ENCODE peak calls at places on chromosomes 13 and 19, in four cellular contexts. P, D, B and Q are unnamed samples. For H3K27me3, the result is how much of the 10 kb centered on the place peaks cover.

GRCh38 chr13:39874331-39875055 is 219.0 kb downstream of the COG6 start:
- DNase-seq in B (no peak), P (no peak), D (no peak), Q (no peak)

GRCh38 chr19:33374406-33374703 is 846 bp downstream of the CEBPG start:
- DNase-seq in B (no peak), P (no peak), D (peak), Q (no peak)

GRCh38 chr19:2607712-2608601 is 94.5 kb downstream of the GNG7 start:
- DNase-seq in D (no peak), P (no peak), B (no peak), Q (no peak)

GRCh38 chr13:56718791-56719190 is 421.9 kb upstream of the PRR20A start:
- DNase-seq in P (no peak), B (no peak), D (no peak), Q (no peak)

GRCh38 chr19:30679789-30680188 is 307.6 kb downstream of the ZNF536 start:
- DNase-seq in D (no peak), P (no peak), B (no peak), Q (no peak)

GRCh38 chr19:1474011-1474764 is 4.8 kb downstream of the C19orf25 start:
- DNase-seq in D (no peak), B (peak), P (no peak), Q (no peak)

GRCh38 chr13:78736142-78736541 is 77.2 kb upstream of the OBI1 start:
- DNase-seq in P (no peak), D (no peak), B (no peak), Q (no peak)

GRCh38 chr19:14434543-14435319 is 1.6 kb downstream of the PKN1 start:
- DNase-seq in P (no peak), D (no peak), B (peak), Q (no peak)

GRCh38 chr13:39462456-39462855 is 140.5 kb downstream of the LHFPL6 start:
- DNase-seq in P (no peak), B (no peak), D (peak), Q (no peak)

GRCh38 chr19:49461656-49462055 is 8.6 kb downstream of the ALDH16A1 start:
- DNase-seq in B (no peak), D (no peak), P (no peak), Q (no peak)

GRCh38 chr19:15296353-15296752 is 36.0 kb downstream of the BRD4 start:
- DNase-seq in B (peak), D (peak), P (no peak), Q (no peak)

GRCh38 chr13:63492604-63493003 is 2077.0 kb upstream of the PCDH20 start:
- DNase-seq in P (no peak), B (no peak), D (no peak), Q (no peak)

GRCh38 chr13:19910336-19911072 is 47.1 kb upstream of the ZMYM5 start:
- DNase-seq in P (no peak), B (no peak), D (no peak), Q (no peak)

GRCh38 chr13:111281751-111282311 is 38.6 kb upstream of the TEX29 start:
- DNase-seq in D (no peak), B (no peak), P (no peak), Q (no peak)

GRCh38 chr19:18203408-18203862 is 407 bp downstream of the RAB3A start:
- DNase-seq in D (no peak), B (peak), P (no peak), Q (no peak)

GRCh38 chr13:103140001-103140671 is 73.9 kb upstream of the SLC10A2 start:
- DNase-seq in P (no peak), D (peak), B (no peak), Q (peak)

GRCh38 chr19:29083863-29084262 is 129.1 kb downstream of the UQCRFS1 start:
- DNase-seq in B (no peak), D (no peak), P (no peak), Q (no peak)

GRCh38 chr19:31110331-31110730 is 238.9 kb downstream of the TSHZ3 start:
- DNase-seq in P (peak), D (peak), B (no peak), Q (no peak)

GRCh38 chr13:50123862-50124535 is 108.8 kb downstream of the KCNRG start:
- DNase-seq in P (peak), D (peak), B (peak), Q (no peak)

GRCh38 chr13:107450931-107451330 is 764.4 kb downstream of the LIG4 start:
- DNase-seq in D (no peak), P (no peak), B (no peak), Q (no peak)

GRCh38 chr13:98752111-98752941 is at the start of gene SLC15A1:
- DNase-seq in B (no peak), D (peak), P (peak), Q (no peak)

GRCh38 chr19:6378498-6378897 is 2.8 kb upstream of the PSPN start:
- DNase-seq in B (no peak), P (no peak), D (no peak), Q (no peak)

GRCh38 chr19:6379744-6380143 is 4.0 kb upstream of the PSPN start:
- DNase-seq in D (no peak), P (no peak), B (no peak), Q (no peak)

GRCh38 chr19:6375411-6376010 is at the start of gene PSPN:
- DNase-seq in P (peak), B (no peak), D (no peak), Q (no peak)

GRCh38 chr19:6376512-6377193 is 920 bp upstream of the PSPN start:
- DNase-seq in B (no peak), P (no peak), D (no peak), Q (no peak)

DNA sequence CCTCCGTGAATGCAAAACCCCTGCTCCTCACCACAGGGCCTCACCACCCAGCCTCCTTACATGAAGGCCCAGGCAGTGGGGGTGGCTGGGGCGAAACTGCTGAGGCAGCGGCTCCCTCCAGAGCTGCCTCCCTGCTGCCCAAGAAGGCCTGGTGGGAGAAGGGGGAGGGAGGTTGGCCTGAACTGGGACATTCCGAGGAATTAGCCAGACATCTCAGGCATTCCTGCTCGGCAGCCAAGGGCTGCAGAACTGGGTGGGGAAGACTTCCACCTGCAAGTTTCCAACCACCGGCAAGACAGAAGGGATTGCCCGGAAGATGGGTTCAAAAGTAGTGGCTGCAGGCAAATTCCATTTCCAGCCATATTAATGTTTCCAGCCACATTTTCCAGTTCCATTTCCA is 2.3 kb upstream of the PSPN start:
- DNase-seq in P (no peak), D (no peak), B (no peak), Q (no peak)
- H3K27ac ChIP-seq in P (no peak), D (peak), B (no peak), Q (no peak)

DNA sequence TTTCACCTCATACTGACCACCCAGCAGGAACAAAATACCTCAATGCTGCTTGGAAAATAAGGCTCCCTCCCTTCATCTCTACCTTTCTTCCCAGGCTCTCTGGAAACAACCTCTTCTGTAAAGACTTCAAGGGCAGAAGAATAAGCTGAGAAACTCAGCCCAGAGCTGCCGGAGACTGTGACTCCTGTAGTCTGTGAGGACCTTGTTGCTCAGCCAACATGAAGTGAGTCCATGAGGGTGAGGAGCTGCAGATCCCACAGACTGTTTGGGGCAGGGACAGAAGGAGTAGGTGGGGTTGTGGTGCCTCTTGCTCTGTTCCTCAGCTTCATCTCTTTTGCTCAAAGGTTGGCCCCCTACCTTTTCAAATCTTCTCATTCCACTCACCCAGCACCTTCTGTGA is 7.8 kb downstream of the LILRA5 start:
- DNase-seq in B (no peak), D (no peak), P (no peak), Q (no peak)
- H3K27me3 ChIP-seq in B (under half), D (under half), P (under half), Q (under half)

DNA sequence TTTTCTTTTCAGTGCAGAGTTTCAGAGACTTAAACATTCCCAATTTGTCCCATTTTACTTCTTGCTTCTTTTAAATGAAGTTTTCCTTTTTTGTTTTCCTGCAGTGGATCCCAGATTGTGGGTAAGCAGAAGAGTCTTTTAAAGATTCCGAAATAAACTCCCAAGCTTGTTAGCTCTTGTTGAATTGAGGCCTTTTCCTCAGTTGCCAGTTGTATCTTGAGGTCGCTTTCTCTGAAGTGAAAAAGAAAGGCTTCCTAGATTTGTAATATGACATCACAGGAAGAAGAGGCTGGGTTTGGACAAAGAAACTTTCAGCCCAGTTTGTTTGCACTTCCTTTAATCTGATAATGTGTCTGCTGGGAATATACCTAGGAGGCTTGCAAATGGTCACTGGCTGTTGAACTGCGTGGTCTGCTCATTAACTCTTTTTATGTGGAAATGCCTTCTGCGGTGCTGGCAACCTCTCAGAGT is at the start of gene LPAR6:
- DNase-seq in D (no peak), B (no peak), P (no peak), Q (no peak)
- H3K4me3 ChIP-seq in D (peak), B (peak), P (peak), Q (peak)

DNA sequence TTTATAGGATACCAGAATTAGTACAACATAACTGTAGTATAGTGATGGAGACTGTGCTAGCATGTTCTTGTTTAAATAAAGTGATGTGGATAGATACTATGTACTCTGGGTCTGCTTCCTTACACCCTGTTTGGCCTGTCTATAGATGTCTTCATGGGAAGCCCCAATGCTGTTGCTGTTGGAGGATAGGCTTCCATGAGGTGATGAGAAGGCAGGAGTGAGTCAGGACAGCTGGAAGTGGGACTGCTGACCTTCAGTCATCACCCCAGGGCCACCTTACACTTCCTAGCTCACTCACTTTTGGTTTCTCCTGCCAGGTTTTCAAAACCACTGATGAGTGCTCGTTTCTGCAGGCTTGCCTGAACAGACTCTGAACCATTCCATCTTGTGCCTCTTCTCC is 4.2 kb downstream of the KCTD4 start:
- DNase-seq in D (peak), B (no peak), P (no peak), Q (no peak)
- H3K27ac ChIP-seq in D (no peak), B (no peak), P (no peak), Q (no peak)

DNA sequence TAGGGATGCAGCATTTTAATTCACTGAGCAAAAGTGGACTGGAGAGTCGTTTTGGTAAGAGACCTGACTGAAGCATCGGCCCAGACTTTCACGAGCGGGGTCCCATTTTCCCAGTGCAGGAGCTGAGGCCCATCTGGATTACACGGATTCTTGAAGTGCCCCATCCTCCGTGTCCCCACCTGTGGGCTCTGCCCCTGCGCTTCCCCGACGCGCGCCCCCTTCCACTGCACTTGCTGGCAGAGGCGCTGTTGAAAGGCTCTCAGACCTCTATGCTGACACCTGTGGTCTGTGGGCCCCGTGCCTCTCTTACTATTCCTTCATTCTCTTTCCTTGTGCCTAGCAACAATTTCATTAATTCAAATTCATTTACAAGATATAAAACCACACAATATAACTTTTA is 50.3 kb upstream of the MCF2L start:
- DNase-seq in B (no peak), P (no peak), D (no peak), Q (no peak)
- H3K27me3 ChIP-seq in B (under half), P (under half), D (under half), Q (under half)

GRCh38 chr13:113539176-113539575 is 45.4 kb upstream of the TFDP1 start:
- DNase-seq in P (no peak), B (no peak), D (no peak), Q (no peak)
- H3K4me3 ChIP-seq in P (no peak), B (no peak), D (no peak), Q (no peak)